ENCODE peak calls at places on chromosomes 5 and 9, in four cellular contexts. Q, T, P and J are unnamed samples.

GRCh38 chr9:118896356-118897000 is 472.8 kb downstream of the BRINP1 start:
- DNase-seq in T (no peak), P (no peak), Q (no peak), J (no peak)

GRCh38 chr5:32223972-32224608 is 50.0 kb upstream of the GOLPH3 start:
- DNase-seq in Q (peak; percentile 74), P (no peak), T (no peak), J (peak; percentile 87)

GRCh38 chr5:132378580-132378979 is 9.1 kb downstream of the SLC22A5 start:
- DNase-seq in P (no peak), T (no peak), Q (peak; percentile 48), J (no peak)

GRCh38 chr9:114742947-114743346 is 61.0 kb upstream of the TEX48 start:
- DNase-seq in P (no peak), Q (peak; percentile 38), T (no peak), J (peak; percentile 9)

GRCh38 chr5:51389326-51389581 is 6.0 kb downstream of the ISL1 start:
- DNase-seq in Q (no peak), P (no peak), T (no peak), J (no peak)

GRCh38 chr5:136066705-136067271 is 38.0 kb downstream of the TGFBI start:
- DNase-seq in T (no peak), Q (peak; percentile 67), P (no peak), J (no peak)

GRCh38 chr9:36905101-36906066 is 128.7 kb downstream of the PAX5 start:
- DNase-seq in Q (no peak), P (no peak), T (no peak), J (no peak)

GRCh38 chr9:94100152-94100879 is 16.1 kb downstream of the PTPDC1 start:
- DNase-seq in Q (no peak), P (no peak), T (no peak), J (no peak)

GRCh38 chr9:133396952-133397351 is 20.8 kb downstream of the STKLD1 start:
- DNase-seq in P (no peak), Q (no peak), T (no peak), J (no peak)

GRCh38 chr5:51997908-51998307 is 614.7 kb downstream of the ISL1 start:
- DNase-seq in T (no peak), Q (no peak), P (no peak), J (no peak)

GRCh38 chr5:164637931-164638521 is 1132.6 kb downstream of the MAT2B start:
- DNase-seq in T (no peak), P (no peak), Q (no peak), J (no peak)

GRCh38 chr5:179061025-179061424 is 852 bp downstream of the ZNF354C start:
- DNase-seq in P (peak; percentile 15), T (no peak), Q (no peak), J (no peak)

GRCh38 chr5:14439087-14439841 is 142.3 kb upstream of the OTULINL start:
- DNase-seq in Q (peak; percentile 33), P (no peak), T (no peak), J (no peak)

GRCh38 chr5:65329266-65329665 is 152.5 kb downstream of the ADAMTS6 start:
- DNase-seq in P (no peak), Q (peak; percentile 73), T (no peak), J (no peak)

GRCh38 chr5:137994556-137994955 is 38.3 kb downstream of the FAM13B start:
- DNase-seq in Q (no peak), T (no peak), P (no peak), J (no peak)

GRCh38 chr5:171825046-171825445 is 39.4 kb downstream of the SMIM23 start:
- DNase-seq in T (no peak), Q (peak; percentile 14), P (no peak), J (peak; percentile 9)

GRCh38 chr9:135516132-135516860 is 4.9 kb upstream of the LCN1 start:
- DNase-seq in T (no peak), Q (no peak), P (no peak), J (no peak)

GRCh38 chr5:163407034-163407652 is 30.3 kb upstream of the CCNG1 start:
- DNase-seq in Q (peak; percentile 12), P (no peak), T (no peak), J (no peak)

GRCh38 chr9:136012651-136013050 is 51.5 kb upstream of the UBAC1 start:
- DNase-seq in Q (peak; percentile 78), P (peak; percentile 30), T (no peak), J (no peak)